ENCODE peak calls at places on chromosome 15, in nine cellular contexts. M, W, I, D, V, C, Y, L and Q are unnamed samples.

GRCh38 chr15:83848315-83849050 is 194.6 kb downstream of the ADAMTSL3 start:
- DNase-seq in W (peak; percentile 82), V (no peak), M (peak; percentile 97), D (peak; percentile 90), I (no peak), L (no peak), C (no peak), Y (no peak), Q (peak; percentile 52)

GRCh38 chr15:75129788-75130187 is 71.9 kb upstream of the C15orf39 start:
- DNase-seq in Y (no peak), V (no peak), M (no peak), C (no peak), I (no peak), D (no peak), L (no peak), W (no peak), Q (no peak)

GRCh38 chr15:72136170-72137051 is 18.2 kb downstream of the SENP8 start:
- DNase-seq in W (peak; percentile 30), C (no peak), V (no peak), M (no peak), I (no peak), D (no peak), L (no peak), Y (no peak), Q (no peak)

GRCh38 chr15:78047631-78048409 is 29.7 kb downstream of the TBC1D2B start:
- DNase-seq in M (peak; percentile 81), C (peak; percentile 68), I (no peak), V (no peak), Y (no peak), W (no peak), D (peak; percentile 80), L (no peak), Q (no peak)

GRCh38 chr15:95016511-95017219 is 785.3 kb downstream of the MCTP2 start:
- DNase-seq in C (no peak), M (peak; percentile 6), L (no peak), Y (no peak), I (no peak), V (no peak), W (no peak), D (no peak), Q (no peak)

GRCh38 chr15:77608774-77609173 is 23.9 kb downstream of the LINGO1 start:
- DNase-seq in C (no peak), W (no peak), I (no peak), D (no peak), Y (no peak), V (no peak), M (peak; percentile 16), L (no peak), Q (no peak)

GRCh38 chr15:78046796-78047341 is 30.6 kb downstream of the TBC1D2B start:
- DNase-seq in L (no peak), W (no peak), C (no peak), I (no peak), V (no peak), M (no peak), D (no peak), Y (no peak), Q (no peak)

GRCh38 chr15:90956551-90957104 is 1.9 kb downstream of the RCCD1 start:
- DNase-seq in Y (peak; percentile 42), M (peak; percentile 59), C (peak; percentile 72), W (peak; percentile 81), D (peak; percentile 44), L (no peak), I (peak; percentile 92), V (no peak), Q (no peak)

GRCh38 chr15:22811640-22812039 is 25.2 kb downstream of the NIPA1 start:
- DNase-seq in Y (no peak), L (no peak), D (no peak), I (peak; percentile 72), M (no peak), V (peak; percentile 66), C (peak; percentile 13), W (peak; percentile 59), Q (no peak)

GRCh38 chr15:28885630-28886430 is at the start of gene APBA2:
- DNase-seq in Y (peak; percentile 61), W (peak; percentile 56), M (peak; percentile 22), C (peak; percentile 44), V (no peak), I (peak; percentile 77), L (no peak), D (peak; percentile 20), Q (no peak)

GRCh38 chr15:64921711-64922110 is 10.0 kb downstream of the ANKDD1A start:
- DNase-seq in Y (no peak), V (no peak), I (no peak), L (no peak), M (no peak), C (no peak), W (peak; percentile 82), D (no peak), Q (no peak)

GRCh38 chr15:101043011-101043410 is 123.9 kb downstream of the LRRK1 start:
- DNase-seq in I (no peak), C (no peak), Y (no peak), L (peak; percentile 27), D (no peak), W (no peak), M (no peak), V (no peak), Q (no peak)

GRCh38 chr15:81155375-81156218 is 21.5 kb downstream of the CFAP161 start:
- DNase-seq in I (peak; percentile 49), D (peak; percentile 22), C (peak; percentile 11), V (peak; percentile 27), L (peak; percentile 77), Y (peak; percentile 23), M (peak; percentile 84), W (peak; percentile 62), Q (peak; percentile 42)

GRCh38 chr15:73982251-73982962 is 9.7 kb downstream of the STOML1 start:
- DNase-seq in M (peak; percentile 93), I (no peak), Y (no peak), C (peak; percentile 78), V (no peak), L (peak; percentile 91), D (peak; percentile 92), W (peak; percentile 82), Q (peak; percentile 58)

GRCh38 chr15:73683257-73683623 is 943 bp upstream of the CD276 start:
- DNase-seq in C (no peak), I (no peak), Y (no peak), W (no peak), V (no peak), D (no peak), M (no peak), L (no peak), Q (no peak)

GRCh38 chr15:29740692-29741311 is 81.5 kb downstream of the TJP1 start:
- DNase-seq in Y (no peak), I (peak; percentile 20), D (no peak), L (no peak), V (peak; percentile 44), W (peak; percentile 37), M (no peak), C (no peak), Q (no peak)

DNA sequence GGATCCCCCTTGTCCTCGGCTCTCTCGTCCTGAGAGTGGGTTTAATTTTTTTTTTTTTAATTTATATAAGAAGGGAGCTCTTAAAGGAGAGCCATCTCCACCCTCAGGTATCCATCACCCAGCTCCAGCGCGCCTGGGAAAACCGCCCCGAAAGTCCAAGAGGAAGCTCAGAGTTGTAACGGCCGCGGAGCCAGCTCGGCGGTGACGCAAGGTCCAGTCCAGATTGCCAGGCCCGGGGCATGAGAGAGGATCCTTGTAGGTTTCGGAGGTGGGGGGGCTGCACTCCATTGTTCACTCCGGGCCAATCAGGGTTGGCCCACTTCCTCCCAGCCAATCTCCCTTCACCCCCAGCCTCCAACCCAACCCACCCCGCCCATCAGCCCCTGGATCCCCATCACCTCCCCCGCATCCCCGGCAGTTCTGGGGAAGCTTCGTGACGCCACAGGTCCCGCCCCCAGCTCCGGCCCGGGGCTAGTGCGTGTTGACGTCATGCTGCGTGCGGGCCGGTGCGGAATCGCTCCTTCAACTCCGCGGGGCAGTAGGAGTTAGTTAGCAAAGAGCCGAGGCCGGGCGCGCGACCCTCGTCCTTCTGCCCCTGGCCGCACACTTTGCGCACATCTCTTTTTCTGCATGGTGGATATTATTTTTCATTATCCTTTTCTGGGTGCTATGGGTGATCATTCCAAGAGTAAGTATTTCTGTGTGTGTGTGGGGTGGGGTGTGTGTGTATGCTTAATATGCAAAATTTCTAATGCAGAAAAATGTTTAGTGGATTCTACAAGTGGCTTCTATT is at the start of gene ISL2:
- DNase-seq in V (peak; percentile 97), L (peak; percentile 64), C (peak; percentile 77), D (no peak), M (peak; percentile 45), I (peak; percentile 97), Y (peak; percentile 35), W (peak; percentile 92), Q (no peak)
- H3K4me3 ChIP-seq in V (peak within 1 kb of the TSS; percentile 82), L (peak within 1 kb of the TSS; percentile 12), C (peak within 1 kb of the TSS; percentile 43), D (peak within 1 kb of the TSS; percentile 36), M (peak within 1 kb of the TSS; percentile 24), I (peak within 1 kb of the TSS; percentile 52), Y (peak within 1 kb of the TSS; percentile 24), W (peak within 1 kb of the TSS; percentile 75), Q (peak within 1 kb of the TSS; percentile 16)

GRCh38 chr15:34588046-34588674 is 4.7 kb upstream of the GOLGA8B start:
- DNase-seq in Y (peak; percentile 67), D (peak; percentile 72), M (peak; percentile 90), V (peak; percentile 52), I (peak; percentile 82), C (peak; percentile 84), W (peak; percentile 80), L (no peak), Q (peak; percentile 56)
- H3K4me3 ChIP-seq in Y (no peak overlapping the region), D (peak overlapping the region; percentile 55), M (peak overlapping the region; percentile 43), V (no peak overlapping the region), I (peak overlapping the region; percentile 11), C (peak overlapping the region; percentile 29), W (peak overlapping the region; percentile 58), L (peak overlapping the region; percentile 21), Q (peak overlapping the region; percentile 52)

DNA sequence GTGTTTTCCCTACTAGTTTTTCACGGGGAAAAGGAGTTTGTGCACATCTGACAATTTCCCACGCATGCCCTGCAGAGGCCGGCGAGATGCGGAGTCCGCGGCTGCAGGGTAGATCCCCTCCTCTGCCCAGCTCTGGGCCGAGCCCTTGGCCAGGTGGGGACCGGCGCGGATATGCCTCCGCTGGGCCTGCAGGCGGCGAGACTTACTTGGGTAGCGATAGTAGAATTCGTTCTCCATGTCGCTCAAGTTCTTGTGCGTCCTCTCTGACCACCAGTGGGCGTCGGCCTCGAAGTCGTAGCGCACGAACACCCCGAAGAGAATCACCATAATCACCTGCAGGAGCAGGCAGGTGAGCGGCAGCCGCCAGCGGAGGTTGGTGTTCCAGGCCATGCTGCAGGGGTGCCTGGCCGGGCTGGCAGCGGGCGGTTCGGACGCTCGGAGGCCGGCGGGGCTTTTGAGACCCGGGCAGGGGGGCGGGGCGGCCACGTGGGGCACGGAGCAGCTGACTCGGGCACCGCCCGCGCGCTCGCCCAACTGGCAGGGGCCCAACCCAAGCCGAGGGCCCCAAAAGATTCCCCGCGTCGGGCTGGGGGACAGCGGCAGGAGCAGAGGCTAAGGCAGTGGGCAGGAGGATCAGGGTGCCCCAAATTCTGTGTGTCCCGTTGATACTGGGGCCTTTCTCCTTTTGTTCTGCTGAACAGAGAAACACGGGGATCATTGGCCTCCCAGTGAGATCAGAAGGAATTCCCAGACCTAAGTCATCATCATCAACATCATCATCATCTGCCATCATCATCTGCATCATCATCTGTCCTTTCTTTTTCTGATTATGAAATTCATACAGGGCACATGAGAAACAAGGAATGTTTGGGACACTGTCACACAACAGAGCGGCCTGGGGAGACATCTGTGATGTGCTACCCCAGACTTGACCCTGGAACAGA is at the start of gene RHCG:
- DNase-seq in Y (no peak), W (no peak), M (peak; percentile 51), C (no peak), V (peak; percentile 82), D (peak; percentile 13), L (no peak), I (peak; percentile 96), Q (peak; percentile 2)
- H3K4me3 ChIP-seq in Y (no peak within 1 kb of the TSS), W (no peak within 1 kb of the TSS), M (no peak within 1 kb of the TSS), C (no peak within 1 kb of the TSS), V (peak within 1 kb of the TSS; percentile 40), D (peak within 1 kb of the TSS; percentile 44), L (peak within 1 kb of the TSS; percentile 36), I (peak within 1 kb of the TSS; percentile 58), Q (peak within 1 kb of the TSS; percentile 51)

GRCh38 chr15:66253643-66254363 is at the start of gene MEGF11:
- DNase-seq in W (peak; percentile 11), C (peak; percentile 28), D (peak; percentile 38), Y (no peak), I (peak; percentile 87), M (peak; percentile 28), V (peak; percentile 25), L (no peak), Q (no peak)
- H3K4me3 ChIP-seq in W (peak within 1 kb of the TSS; percentile 73), C (peak within 1 kb of the TSS; percentile 32), D (peak within 1 kb of the TSS; percentile 52), Y (peak within 1 kb of the TSS; percentile 47), I (peak within 1 kb of the TSS; percentile 99), M (peak within 1 kb of the TSS; percentile 35), V (peak within 1 kb of the TSS; percentile 14), L (peak within 1 kb of the TSS; percentile 58), Q (peak within 1 kb of the TSS; percentile 63)